ENCODE peak calls at places on chromosome 13, in ten cellular contexts. S is G401; R is activated gamma-delta T cell; J is ELF-1; B is stimulated activated CD8-positive, alpha-beta memory T cell treated with anti-CD3 and anti-CD28 coated beads, Interleukin-12 subunit alpha, Interleukin-12 subunit beta, amount 100 ng/mL, for 1 hour; T is skeletal muscle cell; Y is AG08396; G is non-pigmented ciliary epithelial cell; I is H54; W is Calu3. N is an unnamed sample.

GRCh38 chr13:103394670-103395069 is 328.5 kb upstream of the SLC10A2 start:
- DNase-seq in S (no peak), R (no peak), J (no peak), B (no peak), T (no peak), Y (no peak), G (no peak), I (no peak), W (no peak), N (no peak)

GRCh38 chr13:24719139-24719538 is 38.9 kb downstream of the ATP12A start:
- DNase-seq in S (no peak), R (no peak), J (no peak), B (no peak), T (no peak), Y (no peak), G (no peak), I (no peak), W (no peak), N (no peak)

GRCh38 chr13:71871844-71872243 is 4.8 kb upstream of the DACH1 start:
- DNase-seq in S (no peak), R (no peak), J (no peak), B (no peak), T (no peak), Y (no peak), G (no peak), I (no peak), W (no peak), N (no peak)

GRCh38 chr13:88806438-88806837 is 1135.3 kb downstream of the SLITRK5 start:
- DNase-seq in S (no peak), R (no peak), J (no peak), B (no peak), T (no peak), Y (no peak), G (no peak), I (no peak), W (no peak), N (no peak)

GRCh38 chr13:24605923-24606372 is 74.3 kb upstream of the ATP12A start:
- DNase-seq in S (no peak), R (no peak), J (peak), B (no peak), T (no peak), Y (no peak), G (no peak), I (no peak), W (peak), N (peak)

GRCh38 chr13:114259974-114260373 is 21.4 kb upstream of the UPF3A start:
- DNase-seq in S (no peak), R (no peak), J (no peak), B (no peak), T (no peak), Y (no peak), G (no peak), I (no peak), W (no peak), N (no peak)

GRCh38 chr13:68996671-68997030 is 1111.0 kb upstream of the ATXN8OS start:
- DNase-seq in S (no peak), R (no peak), J (no peak), B (no peak), T (no peak), Y (no peak), G (no peak), I (no peak), W (no peak), N (no peak)

GRCh38 chr13:46687810-46688209 is 109.2 kb downstream of the ESD start:
- DNase-seq in S (no peak), R (no peak), J (peak), B (no peak), T (no peak), Y (peak), G (no peak), I (no peak), W (peak), N (peak)

GRCh38 chr13:75637101-75637774 is 1.1 kb downstream of the LMO7 start:
- DNase-seq in S (no peak), R (no peak), J (no peak), B (no peak), T (no peak), Y (peak), G (no peak), I (no peak), W (no peak), N (no peak)

GRCh38 chr13:101390461-101390860 is 25.8 kb downstream of the NALCN start:
- DNase-seq in S (no peak), R (no peak), J (no peak), B (no peak), T (no peak), Y (no peak), G (peak), I (no peak), W (no peak), N (no peak)

GRCh38 chr13:110607675-110608224 is 7.6 kb upstream of the NAXD start:
- DNase-seq in S (no peak), R (no peak), J (no peak), B (no peak), T (no peak), Y (no peak), G (no peak), I (no peak), W (no peak), N (no peak)

GRCh38 chr13:19888799-19889198 is 25.4 kb upstream of the ZMYM5 start:
- DNase-seq in S (no peak), R (no peak), J (no peak), B (no peak), T (no peak), Y (no peak), G (no peak), I (no peak), W (no peak), N (no peak)

GRCh38 chr13:47114030-47114429 is 217.2 kb upstream of the HTR2A start:
- DNase-seq in S (no peak), R (no peak), J (no peak), B (no peak), T (peak), Y (peak), G (peak), I (no peak), W (no peak), N (peak)

GRCh38 chr13:112012004-112012704 is 54.8 kb upstream of the SOX1 start:
- DNase-seq in S (no peak), R (no peak), J (peak), B (no peak), T (no peak), Y (no peak), G (no peak), I (no peak), W (no peak), N (no peak)

GRCh38 chr13:98134901-98135300 is 8.0 kb upstream of the FARP1 start:
- DNase-seq in S (no peak), R (no peak), J (no peak), B (no peak), T (no peak), Y (no peak), G (no peak), I (no peak), W (no peak), N (no peak)